ENCODE peak calls at places on chromosomes 13 and 19, in ten cellular contexts. V, E, P, H, Z, I, S, G, U and W are unnamed samples.

GRCh38 chr13:103351035-103351828 is 285.0 kb upstream of the SLC10A2 start:
- DNase-seq in V (no peak), E (peak; percentile 32), P (no peak), H (no peak), Z (no peak), I (peak; percentile 23), S (peak; percentile 18), G (no peak), U (peak; percentile 31), W (no peak)

GRCh38 chr13:79937311-79938243 is 403.3 kb downstream of the SPRY2 start:
- DNase-seq in V (no peak), E (no peak), P (no peak), H (no peak), Z (no peak), I (no peak), S (no peak), G (no peak), U (peak; percentile 25), W (no peak)

GRCh38 chr19:19372656-19373416 is 32.6 kb upstream of the GATAD2A start:
- DNase-seq in V (no peak), E (peak; percentile 41), P (no peak), H (peak; percentile 20), Z (peak; percentile 74), I (peak; percentile 64), S (peak; percentile 29), G (peak; percentile 67), U (peak; percentile 78), W (no peak)

GRCh38 chr19:47230122-47230920 is 678 bp downstream of the BBC3 start:
- DNase-seq in V (peak; percentile 96), E (peak; percentile 56), P (no peak), H (peak; percentile 71), Z (peak; percentile 89), I (peak; percentile 78), S (peak; percentile 29), G (peak; percentile 70), U (peak; percentile 47), W (no peak)

GRCh38 chr13:29457299-29457698 is 138.2 kb downstream of the SLC7A1 start:
- DNase-seq in V (no peak), E (peak; percentile 91), P (peak; percentile 78), H (no peak), Z (no peak), I (no peak), S (peak; percentile 88), G (no peak), U (peak; percentile 91), W (peak; percentile 63)

GRCh38 chr19:17522988-17523872 is 11.8 kb downstream of the PGLS start:
- DNase-seq in V (no peak), E (no peak), P (no peak), H (peak; percentile 52), Z (peak; percentile 69), I (peak; percentile 41), S (no peak), G (no peak), U (no peak), W (no peak)

GRCh38 chr13:67574320-67575233 is 344.4 kb upstream of the PCDH9 start:
- DNase-seq in V (no peak), E (no peak), P (no peak), H (no peak), Z (no peak), I (no peak), S (peak; percentile 26), G (no peak), U (peak; percentile 6), W (no peak)

GRCh38 chr13:36750046-36750445 is 69.0 kb upstream of the RFXAP start:
- DNase-seq in V (no peak), E (no peak), P (no peak), H (no peak), Z (no peak), I (no peak), S (no peak), G (no peak), U (no peak), W (no peak)

GRCh38 chr19:42442833-42443232 is at the start of gene CXCL17:
- DNase-seq in V (no peak), E (no peak), P (no peak), H (no peak), Z (no peak), I (no peak), S (no peak), G (no peak), U (no peak), W (no peak)

GRCh38 chr19:10333758-10334339 is 520 bp upstream of the RAVER1 start:
- DNase-seq in V (no peak), E (peak; percentile 4), P (no peak), H (no peak), Z (no peak), I (no peak), S (no peak), G (no peak), U (no peak), W (no peak)
- H3K4me3 ChIP-seq in V (peak overlapping the region; percentile 21), E (peak overlapping the region; percentile 88), P (peak overlapping the region; percentile 92), H (peak overlapping the region; percentile 97), Z (peak overlapping the region; percentile 69), I (peak overlapping the region; percentile 77), S (peak overlapping the region; percentile 88), G (peak overlapping the region; percentile 74), U (peak overlapping the region; percentile 95), W (peak overlapping the region; percentile 87)

GRCh38 chr19:58476498-58477015 is 405 bp downstream of the ZNF446 start:
- DNase-seq in V (no peak), E (peak; percentile 19), P (no peak), H (no peak), Z (no peak), I (no peak), S (peak; percentile 40), G (no peak), U (peak; percentile 29), W (no peak)

GRCh38 chr19:58474291-58474996 is 1.7 kb upstream of the ZNF446 start:
- DNase-seq in V (no peak), E (peak; percentile 8), P (no peak), H (no peak), Z (no peak), I (no peak), S (peak; percentile 58), G (no peak), U (peak; percentile 33), W (peak; percentile 52)

GRCh38 chr19:58477130-58477529 is 978 bp downstream of the ZNF446 start:
- DNase-seq in V (no peak), E (no peak), P (no peak), H (no peak), Z (no peak), I (no peak), S (no peak), G (no peak), U (no peak), W (no peak)

GRCh38 chr19:58474997-58475713 is 997 bp upstream of the ZNF446 start:
- DNase-seq in V (no peak), E (no peak), P (no peak), H (no peak), Z (no peak), I (no peak), S (peak; percentile 57), G (no peak), U (no peak), W (no peak)

DNA sequence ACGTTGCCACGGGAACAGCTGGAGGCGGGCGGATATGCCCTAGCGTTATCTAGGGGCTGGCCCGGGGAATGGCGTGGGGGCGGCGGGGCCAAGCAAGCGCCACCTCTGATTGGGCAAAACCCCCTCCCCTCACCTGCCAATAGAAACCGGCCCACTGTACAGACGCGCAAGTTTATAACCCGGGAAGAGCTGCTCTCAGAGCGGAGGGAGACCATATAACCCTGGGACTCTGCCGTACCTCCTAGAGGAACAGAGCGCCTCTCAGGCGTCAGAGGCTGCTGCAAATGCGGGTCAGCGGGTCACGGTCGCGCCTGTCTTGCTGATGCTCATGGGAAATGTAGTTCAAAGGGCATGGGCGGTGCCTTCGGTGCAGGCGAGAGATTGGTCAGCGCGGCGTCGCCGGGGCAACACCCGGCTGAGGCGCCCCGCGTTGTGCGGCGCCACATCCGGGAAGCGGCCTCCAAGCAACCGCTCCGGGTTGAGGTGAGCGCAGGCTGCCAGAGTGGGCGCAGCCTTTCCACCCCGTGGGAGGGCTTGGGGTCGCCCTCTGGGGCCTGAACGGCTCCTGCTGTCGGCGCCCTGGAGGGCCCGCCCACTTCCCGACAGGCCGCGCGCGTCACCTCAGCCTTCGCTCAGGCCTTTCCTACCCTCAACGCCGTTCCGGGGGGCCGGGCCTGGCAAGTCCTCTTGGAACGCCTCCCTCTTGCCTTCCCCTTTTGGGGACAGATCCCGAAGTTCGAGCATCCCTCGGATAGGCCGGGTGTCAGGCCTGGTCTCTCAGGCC is at the start of gene ZNF446:
- DNase-seq in V (peak; percentile 99), E (peak; percentile 97), P (peak; percentile 72), H (peak; percentile 92), Z (peak; percentile 97), I (peak; percentile 93), S (peak; percentile 97), G (peak; percentile 95), U (peak; percentile 98), W (peak; percentile 59)
- TF ChIP-seq CTCF in V (no peak), E (no peak), P (no peak), H (no peak), Z (no peak), I (no peak), S (no peak), G (no peak), U (no peak), W (no peak)

DNA sequence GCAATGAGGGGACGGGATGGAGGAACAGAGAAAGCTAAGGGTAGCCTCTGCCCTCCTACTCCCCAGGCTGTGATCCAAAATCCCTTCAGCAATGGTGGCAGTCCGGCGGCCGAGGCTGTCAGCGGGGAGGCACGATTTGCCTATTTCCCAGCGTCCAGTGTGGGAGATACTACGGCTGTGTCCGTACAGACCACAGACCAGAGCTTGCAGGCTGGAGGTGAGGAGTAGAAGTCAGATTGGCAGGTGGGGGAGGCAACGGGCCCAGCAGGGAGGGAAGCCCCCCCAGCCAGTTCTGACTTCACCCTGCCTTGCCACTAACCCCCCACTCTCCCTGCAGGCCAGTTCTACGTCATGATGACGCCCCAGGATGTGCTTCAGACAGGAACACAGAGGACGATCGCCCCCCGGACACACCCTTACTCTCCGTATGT is 1.6 kb downstream of the USF2 start:
- DNase-seq in V (no peak), E (no peak), P (no peak), H (no peak), Z (peak; percentile 36), I (no peak), S (no peak), G (no peak), U (no peak), W (no peak)
- H3K4me3 ChIP-seq in V (no peak overlapping the region), E (peak overlapping the region; percentile 68), P (peak overlapping the region; percentile 49), H (no peak overlapping the region), Z (no peak overlapping the region), I (no peak overlapping the region), S (no peak overlapping the region), G (no peak overlapping the region), U (no peak overlapping the region), W (no peak overlapping the region)

GRCh38 chr13:72346716-72347115 is 380.7 kb downstream of the MZT1 start:
- DNase-seq in V (no peak), E (no peak), P (no peak), H (no peak), Z (no peak), I (no peak), S (no peak), G (no peak), U (no peak), W (no peak)

GRCh38 chr13:72342364-72342763 is 385.1 kb downstream of the MZT1 start:
- DNase-seq in V (no peak), E (no peak), P (no peak), H (no peak), Z (no peak), I (no peak), S (no peak), G (no peak), U (no peak), W (no peak)

GRCh38 chr13:72341904-72342303 is 385.5 kb downstream of the MZT1 start:
- DNase-seq in V (no peak), E (no peak), P (no peak), H (no peak), Z (no peak), I (no peak), S (no peak), G (peak; percentile 10), U (no peak), W (no peak)
- TF ChIP-seq CTCF in V (no peak), E (no peak), P (no peak), H (no peak), Z (no peak), I (no peak), S (no peak), G (peak; percentile 19), U (no peak), W (no peak)